ENCODE peak calls at places on chromosome 14, in five cellular contexts. B, X, V, A and H are unnamed samples.
A peak's percentile ranks its signal among the peaks of the same experiment; 100 is the strongest.

GRCh38 chr14:74663884-74664283 is 49.0 kb downstream of the AREL1 start:
- DNase-seq in X (no peak), V (no peak), A (no peak), B (no peak), H (no peak)

GRCh38 chr14:76201162-76201561 is 49.4 kb downstream of the GPATCH2L start:
- DNase-seq in V (no peak), B (no peak), X (peak; percentile 54), A (no peak), H (no peak)

GRCh38 chr14:73312697-73313096 is 75.4 kb downstream of the PAPLN start:
- DNase-seq in V (no peak), B (no peak), X (no peak), A (no peak), H (no peak)

GRCh38 chr14:53979141-53979673 is 22.6 kb upstream of the BMP4 start:
- DNase-seq in V (peak; percentile 91), X (peak; percentile 31), B (no peak), A (no peak), H (no peak)

GRCh38 chr14:101823511-101824120 is 62.1 kb downstream of the PPP2R5C start:
- DNase-seq in A (peak; percentile 60), B (peak; percentile 49), V (no peak), X (no peak), H (no peak)

GRCh38 chr14:54312166-54312801 is 84.5 kb upstream of the CDKN3 start:
- DNase-seq in A (no peak), X (peak; percentile 40), B (no peak), V (no peak), H (no peak)

GRCh38 chr14:74684444-74684843 is 28.4 kb downstream of the AREL1 start:
- DNase-seq in X (no peak), A (no peak), V (no peak), B (no peak), H (no peak)

GRCh38 chr14:64478634-64479250 is 13.4 kb downstream of the AKAP5 start:
- DNase-seq in V (no peak), B (no peak), A (no peak), X (no peak), H (no peak)

DNA sequence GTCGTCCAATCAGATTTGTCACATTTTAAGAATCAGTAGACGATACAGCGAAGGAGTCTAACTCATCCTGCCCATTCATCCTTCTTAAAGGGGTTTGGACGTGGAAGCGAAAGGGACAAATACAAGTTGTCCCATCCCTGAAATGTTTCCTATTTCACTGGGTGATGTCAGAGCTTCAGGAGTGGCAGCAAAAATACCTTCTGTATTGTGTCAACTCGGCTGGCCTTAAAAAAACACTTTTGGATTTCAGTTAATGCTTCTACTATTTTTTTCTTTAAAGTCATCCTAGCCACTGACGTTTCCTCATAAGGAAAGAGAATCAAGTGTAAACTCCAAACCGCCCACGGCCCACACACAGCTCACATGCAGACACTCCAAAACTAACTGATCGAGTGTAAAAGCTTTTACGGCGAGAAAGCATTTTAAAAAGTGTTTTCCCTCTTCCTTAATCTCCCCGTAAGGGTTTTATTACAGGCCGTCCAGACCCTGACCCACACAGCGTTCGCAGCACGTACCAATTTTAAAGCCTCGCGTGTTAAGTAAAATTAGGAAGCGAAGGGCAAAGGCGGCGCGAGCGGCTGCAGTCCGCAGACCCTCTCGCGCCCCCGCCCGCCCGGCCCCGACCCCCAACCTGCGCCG is 593 bp downstream of the CFL2 start:
- DNase-seq in V (peak; percentile 55), X (peak; percentile 51), A (peak; percentile 37), B (peak; percentile 27), H (no peak)
- TF ChIP-seq POLR2A in V (no peak), X (no peak), A (peak; percentile 43), B (no peak), H (no peak)

DNA sequence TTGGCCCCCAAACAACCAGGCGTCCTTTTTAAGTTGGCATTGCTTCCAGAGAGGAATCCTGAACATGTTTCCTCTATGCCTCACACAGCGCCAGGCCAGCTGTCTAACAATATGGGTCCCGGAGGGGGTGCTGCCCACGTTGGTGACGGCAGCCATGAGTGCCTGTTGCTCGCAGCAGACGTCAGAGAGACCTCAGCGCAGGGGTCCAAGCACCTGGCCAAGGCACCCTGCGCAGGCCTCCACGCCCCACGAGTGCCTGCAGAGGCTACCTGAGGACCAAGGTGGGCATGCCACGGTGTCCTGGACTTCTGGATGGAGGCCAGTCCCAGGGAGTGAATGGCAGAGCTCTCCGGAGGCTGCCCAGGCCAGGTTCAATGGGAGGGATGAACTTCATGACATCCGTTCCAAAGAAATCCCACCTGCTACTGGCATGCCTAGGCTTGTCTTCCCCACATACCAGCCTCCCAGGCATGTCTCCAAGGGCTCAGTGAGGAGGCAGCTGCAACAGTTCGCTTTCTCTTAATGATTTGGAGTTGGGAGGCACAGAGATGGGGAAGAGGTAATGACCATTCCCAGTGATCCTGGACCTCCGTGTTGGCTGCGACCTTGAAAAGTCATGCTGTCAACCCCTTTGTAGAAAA is 11.6 kb upstream of the FOXN3 start:
- DNase-seq in V (no peak), X (no peak), A (no peak), B (no peak), H (peak; percentile 46)
- H3K4me3 ChIP-seq in V (no peak overlapping the region), X (no peak overlapping the region), A (no peak overlapping the region), B (no peak overlapping the region), H (no peak overlapping the region)

GRCh38 chr14:92637864-92638263 is 110.6 kb downstream of the LGMN start:
- DNase-seq in X (no peak), B (no peak), A (no peak), V (no peak), H (no peak)

GRCh38 chr14:92638266-92638665 is 110.2 kb downstream of the LGMN start:
- DNase-seq in A (no peak), B (no peak), V (no peak), X (no peak), H (no peak)

GRCh38 chr14:92638904-92639303 is 109.5 kb downstream of the LGMN start:
- DNase-seq in X (no peak), A (no peak), V (no peak), B (no peak), H (no peak)

GRCh38 chr14:92635896-92636295 is 112.5 kb downstream of the LGMN start:
- DNase-seq in X (no peak), B (no peak), A (no peak), V (no peak), H (no peak)

DNA sequence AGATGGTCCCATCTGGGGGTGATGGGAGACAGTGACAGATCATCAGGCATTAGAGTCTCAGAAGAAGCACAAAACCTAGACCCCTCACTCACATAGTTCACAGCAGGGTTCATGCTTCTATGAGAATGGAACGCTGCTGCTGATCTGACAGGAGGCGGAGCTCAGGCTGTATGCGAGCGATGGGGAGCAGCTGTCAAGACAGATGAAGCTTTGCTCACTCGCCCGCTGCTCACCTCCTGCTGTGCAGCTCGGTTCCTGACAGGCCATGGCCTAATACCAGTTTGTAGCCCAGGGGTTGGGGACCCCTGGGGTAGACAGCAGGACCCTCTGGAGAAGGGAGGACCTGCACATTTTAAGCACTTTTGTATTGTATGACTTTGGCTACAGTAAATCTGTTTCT is 111.2 kb downstream of the LGMN start:
- DNase-seq in V (no peak), X (no peak), B (no peak), A (no peak), H (no peak)
- TF ChIP-seq EP300 in V (no peak), X (no peak), B (no peak), A (no peak), H (no peak)

GRCh38 chr14:68546839-68547238 is 246.0 kb downstream of the ZFP36L1 start:
- DNase-seq in A (no peak), V (no peak), B (no peak), X (peak; percentile 25), H (peak; percentile 53)

GRCh38 chr14:68548194-68549056 is 244.4 kb downstream of the ZFP36L1 start:
- DNase-seq in A (peak; percentile 78), B (peak; percentile 48), V (no peak), X (peak; percentile 89), H (peak; percentile 93)

GRCh38 chr14:68549966-68550705 is 242.7 kb downstream of the ZFP36L1 start:
- DNase-seq in X (peak; percentile 50), B (no peak), V (no peak), A (no peak), H (no peak)

GRCh38 chr14:68549057-68549421 is 243.8 kb downstream of the ZFP36L1 start:
- DNase-seq in X (peak; percentile 73), A (no peak), B (no peak), V (no peak), H (no peak)

DNA sequence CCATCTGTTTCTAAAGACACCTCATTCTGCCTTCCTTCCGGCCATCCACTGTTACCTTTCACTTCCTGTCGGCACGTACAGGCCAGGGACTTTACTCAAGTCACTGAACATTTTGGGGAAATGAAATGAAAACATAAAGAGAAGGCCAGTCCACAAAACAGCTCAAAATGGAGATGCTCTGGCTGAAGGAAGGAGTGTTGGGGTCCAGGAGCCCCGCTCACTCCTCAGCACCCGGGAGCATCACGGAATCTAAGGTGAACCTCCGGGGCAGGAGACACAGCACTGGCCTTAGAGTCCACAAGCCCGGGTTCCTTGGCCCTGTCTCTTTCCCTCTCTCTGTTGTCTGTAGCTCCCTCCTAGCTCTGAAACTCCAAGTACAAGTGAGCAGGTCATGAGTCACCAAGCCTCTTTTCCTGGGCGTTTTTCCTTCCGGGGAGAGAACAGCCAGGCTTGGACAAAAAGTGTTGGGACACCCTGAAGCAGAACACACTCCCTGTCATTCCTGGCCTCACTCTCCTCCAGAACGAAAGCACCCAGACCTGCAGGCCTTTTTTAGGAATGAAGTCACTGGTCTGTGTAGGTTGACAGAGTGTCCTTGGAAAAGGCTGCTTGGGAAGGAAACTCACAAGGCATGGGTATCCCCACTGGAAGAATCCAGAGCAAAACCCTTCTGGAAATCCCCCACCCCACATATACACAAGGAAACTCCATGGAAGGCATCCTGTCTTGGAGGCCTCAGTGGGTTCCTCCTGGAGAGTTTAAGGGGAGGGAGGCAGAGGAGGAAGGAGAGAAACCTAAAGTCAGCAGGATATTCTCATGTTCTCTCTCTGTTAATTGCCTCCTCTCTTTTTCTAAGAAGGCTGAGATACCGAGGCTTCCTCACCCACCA is 245.3 kb downstream of the ZFP36L1 start:
- DNase-seq in X (peak; percentile 83), V (no peak), B (peak; percentile 41), A (peak; percentile 62), H (peak; percentile 62)
- TF ChIP-seq POLR2A in X (no peak), V (no peak), B (no peak), A (no peak), H (peak; percentile 43)

GRCh38 chr14:103059556-103059955 is 2.2 kb upstream of the CDC42BPB start:
- DNase-seq in B (no peak), A (no peak), X (no peak), V (no peak), H (no peak)
- H3K4me3 ChIP-seq in B (no peak overlapping the region), A (no peak overlapping the region), X (peak overlapping the region; percentile 97), V (no peak overlapping the region), H (no peak overlapping the region)

GRCh38 chr14:90159147-90159546 is 97.2 kb upstream of the PSMC1 start:
- DNase-seq in X (no peak), B (no peak), V (no peak), A (no peak), H (no peak)
- TF ChIP-seq EP300 in X (no peak), B (no peak), V (no peak), A (no peak), H (no peak)

DNA sequence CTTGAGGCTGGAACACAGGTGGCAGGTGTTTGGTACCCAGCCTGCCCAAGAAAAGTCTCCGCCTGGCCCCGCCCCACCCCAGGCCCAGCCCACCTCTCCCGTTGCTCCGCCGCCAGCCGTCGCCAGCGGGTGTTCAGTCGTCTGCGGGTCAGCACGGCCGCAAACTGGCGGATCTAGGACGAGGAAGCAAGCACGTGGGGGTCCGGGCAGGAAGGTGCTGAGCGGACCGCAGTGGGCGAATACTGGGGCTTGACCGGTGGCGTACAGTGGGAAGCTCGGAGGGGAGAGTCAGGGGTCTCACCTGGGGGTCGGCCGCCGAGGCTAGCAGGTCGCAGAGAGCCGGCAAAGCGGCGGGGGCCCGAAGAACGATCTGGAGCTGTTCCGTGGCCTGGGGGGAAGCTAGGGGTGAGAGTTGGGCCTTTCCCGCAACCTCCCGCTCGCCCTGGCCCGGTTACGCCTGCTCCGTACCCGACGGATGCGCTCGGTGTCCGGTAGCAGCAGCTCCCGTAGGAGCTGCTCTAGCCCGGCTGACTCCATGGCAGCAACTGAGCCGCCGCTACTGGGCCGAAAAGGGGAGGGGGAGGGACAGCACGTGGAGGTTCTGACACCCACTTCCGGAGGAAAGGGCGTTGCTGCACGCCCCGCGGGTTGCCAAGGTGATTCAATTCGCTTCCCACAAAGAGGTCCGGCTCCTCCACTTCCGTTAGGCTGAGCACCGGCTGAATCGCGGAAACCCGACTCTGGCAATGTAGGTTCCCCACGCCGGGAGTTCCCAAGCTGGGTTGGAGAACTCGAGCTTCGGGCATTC is at the start of gene IPO4:
- DNase-seq in X (peak; percentile 98), V (peak; percentile 100), B (peak; percentile 95), A (peak; percentile 96), H (peak; percentile 96)
- TF ChIP-seq POLR2A in X (peak; percentile 81), V (peak; percentile 98), B (no peak), A (peak; percentile 63), H (peak; percentile 40)